ENCODE peak calls at places on chromosomes 5 and 9, in eight cellular contexts. One of them, this sample, is unnamed.

GRCh38 chr9:77271023-77271690 is 93.8 kb downstream of the VPS13A start:
- DNase-seq in body of pancreas: no peak
- DNase-seq in GM23248: no peak
- DNase-seq in CD8-positive, alpha-beta T cell: no peak
- DNase-seq in HepG2: no peak
- DNase-seq in lung: no peak
- DNase-seq in mammary epithelial cell: peak; percentile 76
- DNase-seq in substantia nigra: no peak
- DNase-seq in this sample: no peak

GRCh38 chr5:81393783-81394718 is at the start of gene ACOT12:
- DNase-seq in body of pancreas: peak; percentile 19
- DNase-seq in GM23248: peak; percentile 54
- DNase-seq in CD8-positive, alpha-beta T cell: no peak
- DNase-seq in HepG2: no peak
- DNase-seq in lung: no peak
- DNase-seq in mammary epithelial cell: no peak
- DNase-seq in substantia nigra: peak; percentile 4
- DNase-seq in this sample: no peak

GRCh38 chr5:22541037-22541436 is 312.1 kb downstream of the CDH12 start:
- DNase-seq in body of pancreas: no peak
- DNase-seq in GM23248: no peak
- DNase-seq in CD8-positive, alpha-beta T cell: no peak
- DNase-seq in HepG2: no peak
- DNase-seq in lung: no peak
- DNase-seq in mammary epithelial cell: no peak
- DNase-seq in substantia nigra: no peak
- DNase-seq in this sample: no peak

GRCh38 chr5:97412959-97413358 is 229.9 kb upstream of the RIOK2 start:
- DNase-seq in body of pancreas: no peak
- DNase-seq in GM23248: no peak
- DNase-seq in CD8-positive, alpha-beta T cell: no peak
- DNase-seq in HepG2: no peak
- DNase-seq in lung: no peak
- DNase-seq in mammary epithelial cell: no peak
- DNase-seq in substantia nigra: no peak
- DNase-seq in this sample: no peak

GRCh38 chr5:57302164-57302563 is 128.3 kb downstream of the GPBP1 start:
- DNase-seq in body of pancreas: no peak
- DNase-seq in GM23248: peak; percentile 21
- DNase-seq in CD8-positive, alpha-beta T cell: peak; percentile 52
- DNase-seq in HepG2: peak; percentile 28
- DNase-seq in lung: no peak
- DNase-seq in mammary epithelial cell: peak; percentile 82
- DNase-seq in substantia nigra: no peak
- DNase-seq in this sample: no peak

GRCh38 chr9:16417749-16418148 is 452.7 kb downstream of the BNC2 start:
- DNase-seq in body of pancreas: no peak
- DNase-seq in GM23248: peak; percentile 27
- DNase-seq in CD8-positive, alpha-beta T cell: no peak
- DNase-seq in HepG2: no peak
- DNase-seq in lung: no peak
- DNase-seq in mammary epithelial cell: no peak
- DNase-seq in substantia nigra: no peak
- DNase-seq in this sample: no peak

GRCh38 chr5:159768243-159768642 is 148.0 kb upstream of the ADRA1B start:
- DNase-seq in body of pancreas: no peak
- DNase-seq in GM23248: peak; percentile 40
- DNase-seq in CD8-positive, alpha-beta T cell: no peak
- DNase-seq in HepG2: no peak
- DNase-seq in lung: no peak
- DNase-seq in mammary epithelial cell: no peak
- DNase-seq in substantia nigra: no peak
- DNase-seq in this sample: no peak

GRCh38 chr5:178438746-178439260 is 151.4 kb downstream of the COL23A1 start:
- DNase-seq in body of pancreas: no peak
- DNase-seq in GM23248: no peak
- DNase-seq in CD8-positive, alpha-beta T cell: no peak
- DNase-seq in HepG2: no peak
- DNase-seq in lung: no peak
- DNase-seq in mammary epithelial cell: no peak
- DNase-seq in substantia nigra: no peak
- DNase-seq in this sample: no peak

GRCh38 chr9:89538874-89539273 is 41.0 kb upstream of the SEMA4D start:
- DNase-seq in body of pancreas: no peak
- DNase-seq in GM23248: no peak
- DNase-seq in CD8-positive, alpha-beta T cell: peak; percentile 47
- DNase-seq in HepG2: no peak
- DNase-seq in lung: no peak
- DNase-seq in mammary epithelial cell: no peak
- DNase-seq in substantia nigra: no peak
- DNase-seq in this sample: no peak

GRCh38 chr5:59358497-59358896 is 535.0 kb downstream of the PDE4D start:
- DNase-seq in body of pancreas: no peak
- DNase-seq in GM23248: no peak
- DNase-seq in CD8-positive, alpha-beta T cell: no peak
- DNase-seq in HepG2: no peak
- DNase-seq in lung: no peak
- DNase-seq in mammary epithelial cell: no peak
- DNase-seq in substantia nigra: no peak
- DNase-seq in this sample: no peak

GRCh38 chr9:99326112-99326916 is 104.2 kb downstream of the SEC61B start:
- DNase-seq in body of pancreas: no peak
- DNase-seq in GM23248: peak; percentile 21
- DNase-seq in CD8-positive, alpha-beta T cell: no peak
- DNase-seq in HepG2: no peak
- DNase-seq in lung: no peak
- DNase-seq in mammary epithelial cell: no peak
- DNase-seq in substantia nigra: no peak
- DNase-seq in this sample: no peak

GRCh38 chr9:92715488-92716231 is 45.7 kb upstream of the IPPK start:
- DNase-seq in body of pancreas: no peak
- DNase-seq in GM23248: peak; percentile 36
- DNase-seq in CD8-positive, alpha-beta T cell: no peak
- DNase-seq in HepG2: no peak
- DNase-seq in lung: no peak
- DNase-seq in mammary epithelial cell: peak; percentile 90
- DNase-seq in substantia nigra: no peak
- DNase-seq in this sample: no peak

GRCh38 chr5:129271309-129271708 is 176.8 kb downstream of the ISOC1 start:
- DNase-seq in body of pancreas: no peak
- DNase-seq in GM23248: no peak
- DNase-seq in CD8-positive, alpha-beta T cell: no peak
- DNase-seq in HepG2: no peak
- DNase-seq in lung: no peak
- DNase-seq in mammary epithelial cell: peak; percentile 5
- DNase-seq in substantia nigra: peak; percentile 0
- DNase-seq in this sample: no peak

GRCh38 chr9:128323786-128324185 is 1.1 kb downstream of the COQ4 start:
- DNase-seq in body of pancreas: no peak
- DNase-seq in GM23248: no peak
- DNase-seq in CD8-positive, alpha-beta T cell: no peak
- DNase-seq in HepG2: no peak
- DNase-seq in lung: no peak
- DNase-seq in mammary epithelial cell: no peak
- DNase-seq in substantia nigra: no peak
- DNase-seq in this sample: no peak

GRCh38 chr5:133337795-133338445 is 274.4 kb downstream of the FSTL4 start:
- DNase-seq in body of pancreas: no peak
- DNase-seq in GM23248: no peak
- DNase-seq in CD8-positive, alpha-beta T cell: no peak
- DNase-seq in HepG2: no peak
- DNase-seq in lung: no peak
- DNase-seq in mammary epithelial cell: no peak
- DNase-seq in substantia nigra: no peak
- DNase-seq in this sample: no peak

GRCh38 chr9:119365291-119366027 is 3.8 kb downstream of the BRINP1 start:
- DNase-seq in body of pancreas: no peak
- DNase-seq in GM23248: peak; percentile 74
- DNase-seq in CD8-positive, alpha-beta T cell: no peak
- DNase-seq in HepG2: peak; percentile 6
- DNase-seq in lung: no peak
- DNase-seq in mammary epithelial cell: peak; percentile 40
- DNase-seq in substantia nigra: peak; percentile 65
- DNase-seq in this sample: no peak

GRCh38 chr5:149731617-149732400 is 1.7 kb downstream of the PPARGC1B start:
- DNase-seq in body of pancreas: peak; percentile 88
- DNase-seq in GM23248: peak; percentile 82
- DNase-seq in CD8-positive, alpha-beta T cell: peak; percentile 83
- DNase-seq in HepG2: no peak
- DNase-seq in lung: peak; percentile 85
- DNase-seq in mammary epithelial cell: peak; percentile 84
- DNase-seq in substantia nigra: peak; percentile 61
- DNase-seq in this sample: peak; percentile 81

DNA sequence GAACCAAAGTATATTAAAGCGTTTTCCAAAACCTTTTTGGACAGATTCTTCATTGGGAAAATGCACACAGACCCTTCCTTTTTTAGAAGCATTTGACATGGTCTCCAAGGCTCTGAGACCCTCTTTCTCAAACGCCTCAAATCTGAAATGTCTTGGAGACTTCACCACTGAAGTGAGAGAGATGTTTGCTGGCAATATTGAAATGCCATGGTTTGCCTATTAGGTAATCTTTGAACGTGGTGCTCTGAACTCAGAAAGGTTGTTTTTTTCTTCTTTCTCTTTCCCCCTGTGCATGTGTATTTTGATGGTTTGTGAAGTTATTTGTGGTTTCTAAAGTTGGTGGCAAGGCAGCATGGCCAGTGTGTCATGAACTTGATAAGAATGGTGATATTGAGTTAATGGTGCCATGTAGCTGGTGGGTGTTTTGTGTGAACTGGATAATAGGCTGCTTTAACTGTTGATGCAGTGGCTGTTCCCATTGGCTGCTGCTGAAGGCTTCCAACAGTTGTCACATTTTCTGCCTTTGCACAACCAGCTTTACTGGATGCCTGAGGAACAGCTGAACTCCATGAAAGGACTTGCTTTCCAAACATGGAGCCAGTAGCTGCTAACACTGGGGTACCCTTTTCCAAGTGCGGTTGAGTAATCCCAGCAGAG is 1.7 kb downstream of the PALM2AKAP2 start:
- DNase-seq in body of pancreas: no peak
- DNase-seq in GM23248: peak; percentile 53
- DNase-seq in CD8-positive, alpha-beta T cell: no peak
- DNase-seq in HepG2: no peak
- DNase-seq in lung: no peak
- DNase-seq in mammary epithelial cell: no peak
- DNase-seq in substantia nigra: no peak
- DNase-seq in this sample: no peak
- H3K27ac ChIP-seq in body of pancreas: no peak overlapping the region
- H3K27ac ChIP-seq in GM23248: peak overlapping the region; percentile 76
- H3K27ac ChIP-seq in CD8-positive, alpha-beta T cell: no peak overlapping the region
- H3K27ac ChIP-seq in HepG2: no peak overlapping the region
- H3K27ac ChIP-seq in lung: no peak overlapping the region
- H3K27ac ChIP-seq in mammary epithelial cell: no peak overlapping the region
- H3K27ac ChIP-seq in substantia nigra: no peak overlapping the region
- H3K27ac ChIP-seq in this sample: no peak overlapping the region

GRCh38 chr5:167953151-167953788 is 338.2 kb upstream of the WWC1 start:
- DNase-seq in body of pancreas: no peak
- DNase-seq in GM23248: no peak
- DNase-seq in CD8-positive, alpha-beta T cell: no peak
- DNase-seq in HepG2: no peak
- DNase-seq in lung: no peak
- DNase-seq in mammary epithelial cell: peak; percentile 29
- DNase-seq in substantia nigra: no peak
- DNase-seq in this sample: no peak
- H3K27ac ChIP-seq in body of pancreas: no peak overlapping the region
- H3K27ac ChIP-seq in GM23248: peak overlapping the region; percentile 8
- H3K27ac ChIP-seq in CD8-positive, alpha-beta T cell: no peak overlapping the region
- H3K27ac ChIP-seq in HepG2: no peak overlapping the region
- H3K27ac ChIP-seq in lung: no peak overlapping the region
- H3K27ac ChIP-seq in mammary epithelial cell: peak overlapping the region; percentile 79
- H3K27ac ChIP-seq in substantia nigra: no peak overlapping the region
- H3K27ac ChIP-seq in this sample: no peak overlapping the region

GRCh38 chr5:171568389-171568788 is 148.9 kb downstream of the FGF18 start:
- DNase-seq in body of pancreas: no peak
- DNase-seq in GM23248: no peak
- DNase-seq in CD8-positive, alpha-beta T cell: no peak
- DNase-seq in HepG2: no peak
- DNase-seq in lung: no peak
- DNase-seq in mammary epithelial cell: no peak
- DNase-seq in substantia nigra: no peak
- DNase-seq in this sample: no peak

GRCh38 chr5:171562822-171563221 is 143.4 kb downstream of the FGF18 start:
- DNase-seq in body of pancreas: no peak
- DNase-seq in GM23248: no peak
- DNase-seq in CD8-positive, alpha-beta T cell: no peak
- DNase-seq in HepG2: no peak
- DNase-seq in lung: no peak
- DNase-seq in mammary epithelial cell: peak; percentile 49
- DNase-seq in substantia nigra: no peak
- DNase-seq in this sample: no peak
- H3K27ac ChIP-seq in body of pancreas: no peak overlapping the region
- H3K27ac ChIP-seq in GM23248: no peak overlapping the region
- H3K27ac ChIP-seq in CD8-positive, alpha-beta T cell: no peak overlapping the region
- H3K27ac ChIP-seq in HepG2: no peak overlapping the region
- H3K27ac ChIP-seq in lung: no peak overlapping the region
- H3K27ac ChIP-seq in mammary epithelial cell: no peak overlapping the region
- H3K27ac ChIP-seq in substantia nigra: no peak overlapping the region
- H3K27ac ChIP-seq in this sample: no peak overlapping the region

DNA sequence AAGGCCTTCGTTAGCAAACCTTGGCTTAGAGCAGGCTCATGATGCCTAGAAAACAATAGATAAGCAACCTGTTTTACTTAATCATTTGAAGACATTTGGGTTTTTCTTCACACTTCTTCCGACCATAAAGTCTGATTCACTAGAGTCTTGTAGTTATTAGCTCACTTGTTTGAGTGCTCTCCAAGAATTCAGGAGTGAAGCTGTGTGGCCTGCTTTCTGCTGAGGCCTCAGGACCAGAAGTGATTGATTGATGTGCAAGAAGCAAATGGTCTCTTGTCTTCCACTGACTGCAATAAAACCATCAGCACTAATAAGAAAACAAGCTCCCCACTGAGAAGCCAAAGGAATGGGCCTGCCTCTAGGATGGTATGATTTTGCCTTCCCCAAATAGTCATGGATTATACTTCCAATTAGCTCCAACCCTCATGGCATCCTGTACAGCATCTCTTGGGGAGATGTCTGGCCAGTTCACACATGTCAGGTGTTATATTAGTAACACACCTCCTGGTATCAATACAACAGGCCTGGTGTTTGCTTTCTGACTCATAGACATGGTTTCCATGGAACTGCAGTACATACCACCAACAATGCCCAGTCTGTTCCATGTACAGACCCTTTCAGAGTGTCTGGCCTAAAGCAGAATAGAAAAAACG is 317.6 kb downstream of the CWC27 start:
- DNase-seq in body of pancreas: no peak
- DNase-seq in GM23248: no peak
- DNase-seq in CD8-positive, alpha-beta T cell: no peak
- DNase-seq in HepG2: peak; percentile 46
- DNase-seq in lung: no peak
- DNase-seq in mammary epithelial cell: peak; percentile 91
- DNase-seq in substantia nigra: no peak
- DNase-seq in this sample: no peak
- H3K27ac ChIP-seq in body of pancreas: no peak overlapping the region
- H3K27ac ChIP-seq in GM23248: no peak overlapping the region
- H3K27ac ChIP-seq in CD8-positive, alpha-beta T cell: no peak overlapping the region
- H3K27ac ChIP-seq in HepG2: no peak overlapping the region
- H3K27ac ChIP-seq in lung: no peak overlapping the region
- H3K27ac ChIP-seq in mammary epithelial cell: peak overlapping the region; percentile 86
- H3K27ac ChIP-seq in substantia nigra: no peak overlapping the region
- H3K27ac ChIP-seq in this sample: no peak overlapping the region